ENCODE peak calls at places on chromosomes 11 and 22, in eight cellular contexts. B is GM23248, Y is lower lobe of right lung, P is sigmoid colon, T is right lobe of liver, X is heart left ventricle, L is body of pancreas, O is transverse colon. W is an unnamed sample. For H3K36me3, the result is how much of the 10 kb centered on the place peaks cover.

GRCh38 chr11:76903325-76903724 is 42.6 kb downstream of the ACER3 start:
- DNase-seq in B (no peak), Y (no peak), P (no peak), T (no peak), X (no peak), L (peak), O (no peak), W (no peak)

GRCh38 chr11:117613521-117613920 is 183.5 kb downstream of the DSCAML1 start:
- DNase-seq in B (no peak), Y (no peak), P (peak), T (no peak), X (no peak), L (no peak), O (no peak), W (no peak)

GRCh38 chr11:112451250-112451649 is 190.6 kb upstream of the PLET1 start:
- DNase-seq in B (no peak), Y (no peak), P (no peak), T (no peak), X (no peak), L (no peak), O (no peak), W (no peak)

GRCh38 chr22:46138058-46138797 is 12.1 kb upstream of the PPARA start:
- DNase-seq in B (no peak), Y (no peak), P (no peak), T (no peak), X (no peak), L (no peak), O (no peak), W (no peak)

GRCh38 chr11:105078283-105078682 is 33.1 kb upstream of the CARD16 start:
- DNase-seq in B (no peak), Y (no peak), P (no peak), T (no peak), X (no peak), L (no peak), O (no peak), W (no peak)

GRCh38 chr11:70193411-70194292 is 9.4 kb upstream of the FADD start:
- DNase-seq in B (no peak), Y (no peak), P (no peak), T (no peak), X (no peak), L (no peak), O (no peak), W (no peak)

GRCh38 chr11:81007046-81007445 is 1566.2 kb upstream of the TENM4 start:
- DNase-seq in B (peak), Y (no peak), P (no peak), T (no peak), X (no peak), L (no peak), O (no peak), W (no peak)

GRCh38 chr11:88301478-88302140 is 35.9 kb downstream of the CTSC start:
- DNase-seq in B (no peak), Y (no peak), P (no peak), T (no peak), X (no peak), L (no peak), O (no peak), W (no peak)

GRCh38 chr11:134488512-134488911 is 76.5 kb upstream of the B3GAT1 start:
- DNase-seq in B (no peak), Y (no peak), P (no peak), T (no peak), X (no peak), L (no peak), O (no peak), W (no peak)

GRCh38 chr11:122186439-122187080 is 70.5 kb upstream of the BLID start:
- DNase-seq in B (peak), Y (no peak), P (no peak), T (no peak), X (no peak), L (no peak), O (no peak), W (no peak)

GRCh38 chr11:61805146-61805545 is 11.7 kb downstream of the FADS1 start:
- DNase-seq in B (no peak), Y (no peak), P (no peak), T (no peak), X (no peak), L (no peak), O (no peak), W (no peak)

GRCh38 chr22:50268655-50269113 is 1.5 kb downstream of the MAPK11 start:
- DNase-seq in B (no peak), Y (no peak), P (no peak), T (no peak), X (no peak), L (peak), O (peak), W (peak)

GRCh38 chr11:65862941-65863888 is 3.0 kb downstream of the MUS81 start:
- DNase-seq in B (no peak), Y (peak), P (peak), T (no peak), X (peak), L (no peak), O (no peak), W (no peak)

GRCh38 chr11:60855726-60856633 is at the start of gene PTGDR2:
- DNase-seq in B (no peak), Y (peak), P (no peak), T (no peak), X (no peak), L (no peak), O (peak), W (no peak)

GRCh38 chr11:27362749-27363575 is at the start of gene CCDC34:
- DNase-seq in B (peak), Y (peak), P (peak), T (peak), X (peak), L (peak), O (peak), W (peak)

GRCh38 chr22:28435271-28435825 is 244.3 kb downstream of the TTC28 start:
- DNase-seq in B (peak), Y (peak), P (no peak), T (peak), X (peak), L (peak), O (peak), W (no peak)

GRCh38 chr22:35641494-35642120 is 6.6 kb upstream of the APOL6 start:
- DNase-seq in B (no peak), Y (no peak), P (peak), T (no peak), X (no peak), L (no peak), O (no peak), W (no peak)

GRCh38 chr11:76768091-76769047 is 14.8 kb upstream of the TSKU start:
- DNase-seq in B (peak), Y (peak), P (peak), T (peak), X (no peak), L (peak), O (peak), W (no peak)

DNA sequence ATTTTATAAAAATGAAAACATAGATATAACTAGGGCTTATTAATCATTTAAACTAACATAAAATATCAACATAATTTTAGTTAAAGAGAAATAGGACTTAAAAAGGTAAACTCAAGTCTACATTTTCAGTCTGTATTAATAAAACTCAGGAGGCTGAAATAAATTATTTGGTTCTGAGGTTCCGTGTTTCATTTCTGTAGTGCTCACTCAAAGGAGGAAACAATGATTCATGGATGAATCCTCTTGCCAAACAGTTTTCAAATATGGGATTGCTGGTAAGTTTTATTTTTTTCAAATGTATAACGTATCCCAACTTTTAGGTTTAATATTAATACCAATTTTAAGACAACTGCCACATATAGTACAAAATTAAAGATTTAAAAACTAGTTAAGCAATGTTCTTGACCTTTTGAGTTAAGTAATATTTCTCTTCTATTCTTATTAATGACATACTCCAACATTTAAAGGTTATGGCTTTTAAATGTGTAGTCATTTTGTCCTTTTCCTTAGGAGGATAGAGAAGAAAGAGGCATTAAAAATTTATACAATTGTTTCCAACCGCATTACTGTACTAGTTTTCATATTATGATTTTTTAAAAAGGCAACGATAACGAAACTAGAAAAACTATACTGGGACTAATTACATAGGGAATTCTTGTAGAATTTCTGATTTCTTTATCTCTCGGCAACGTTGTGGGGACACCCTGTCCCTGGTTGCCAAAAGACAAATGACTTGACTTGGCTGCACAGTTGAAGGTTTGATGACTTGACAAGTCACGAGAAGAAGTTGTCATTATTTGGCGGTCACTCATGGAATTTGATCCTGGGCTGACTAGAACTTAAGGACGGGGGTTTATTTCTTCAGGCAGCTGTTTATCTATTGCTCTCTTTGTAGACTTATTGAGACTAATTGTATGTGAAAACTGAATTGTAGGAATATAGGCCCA is 69.2 kb upstream of the ADSL start:
- DNase-seq in B (peak), Y (no peak), P (no peak), T (no peak), X (peak), L (peak), O (no peak), W (peak)
- H3K36me3 ChIP-seq in B (under half), Y (half or more), P (under half), T (under half), X (half or more), L (under half), O (under half), W (under half)

DNA sequence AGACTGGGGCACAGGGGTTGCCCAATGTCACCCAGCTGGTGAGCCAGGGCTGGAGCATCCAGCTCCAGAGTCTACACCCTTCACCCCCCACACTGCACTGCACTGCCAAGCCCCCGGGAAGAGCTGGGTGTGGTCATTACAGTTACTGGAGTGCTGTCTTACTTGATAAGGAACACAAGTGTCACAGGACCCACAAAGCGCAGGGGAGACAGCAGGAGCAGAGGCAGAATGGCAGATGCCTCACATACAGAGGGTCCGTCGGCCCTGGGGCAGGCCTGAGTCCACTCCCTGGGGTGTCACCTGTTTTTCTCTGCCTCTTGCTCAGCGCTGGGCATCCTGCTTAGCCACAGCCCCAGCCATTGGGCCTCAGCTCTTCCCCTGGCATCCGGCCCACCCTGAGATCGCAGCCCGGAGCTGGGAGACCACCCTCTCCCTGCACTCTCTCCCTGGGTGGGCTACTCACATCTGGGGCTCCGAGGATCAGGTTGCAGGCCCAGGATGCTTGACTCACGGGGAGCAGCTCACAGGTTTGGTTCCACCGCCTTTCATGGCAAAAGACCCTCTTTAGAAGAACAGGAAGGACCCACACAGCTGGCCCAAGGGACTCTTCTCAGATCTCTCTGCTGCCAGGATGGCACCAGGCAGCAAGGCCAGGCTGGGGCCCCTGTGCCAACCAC is 7.6 kb downstream of the IL2RB start:
- DNase-seq in B (no peak), Y (no peak), P (no peak), T (no peak), X (no peak), L (no peak), O (no peak), W (no peak)
- H3K36me3 ChIP-seq in B (under half), Y (under half), P (under half), T (under half), X (under half), L (under half), O (under half), W (under half)

GRCh38 chr22:38698407-38699094 is 2.2 kb downstream of the JOSD1 start:
- DNase-seq in B (no peak), Y (no peak), P (peak), T (no peak), X (no peak), L (no peak), O (no peak), W (no peak)
- H3K36me3 ChIP-seq in B (under half), Y (under half), P (under half), T (under half), X (under half), L (under half), O (under half), W (under half)

DNA sequence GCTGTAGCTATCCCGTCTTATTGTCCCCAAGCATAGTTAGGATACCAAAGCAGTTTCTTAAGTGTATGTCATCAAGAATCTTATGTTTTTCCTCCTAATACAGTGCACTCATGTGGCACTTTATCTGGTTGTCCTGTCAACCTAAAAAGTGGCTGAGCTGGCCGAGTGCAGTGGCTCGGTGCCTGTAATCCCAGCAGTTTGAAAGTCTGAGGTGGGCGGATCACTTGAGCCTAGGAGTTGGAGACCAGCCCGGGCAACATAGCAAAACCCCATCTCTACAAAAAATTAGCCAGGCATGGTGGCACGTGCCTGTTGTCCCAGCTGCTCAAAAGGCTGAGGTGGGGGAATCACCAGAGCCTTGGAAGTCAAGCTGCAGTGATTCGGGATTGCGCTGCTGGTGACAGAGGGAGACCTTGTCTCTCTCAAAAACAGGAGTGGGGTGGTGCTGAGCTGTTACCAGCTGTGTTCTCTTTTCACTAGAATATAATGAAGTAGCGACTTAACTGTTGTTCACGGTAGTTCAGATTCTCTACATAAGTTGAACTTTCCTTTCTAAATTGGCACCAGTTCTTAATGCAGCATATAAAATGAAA is 48.1 kb downstream of the EP300 start:
- DNase-seq in B (peak), Y (peak), P (no peak), T (no peak), X (peak), L (no peak), O (no peak), W (no peak)
- H3K36me3 ChIP-seq in B (half or more), Y (half or more), P (half or more), T (under half), X (half or more), L (half or more), O (under half), W (under half)

GRCh38 chr11:1473786-1474185 is 12.8 kb downstream of the MOB2 start:
- DNase-seq in B (no peak), Y (peak), P (no peak), T (peak), X (no peak), L (no peak), O (no peak), W (no peak)
- H3K36me3 ChIP-seq in B (under half), Y (half or more), P (half or more), T (under half), X (half or more), L (under half), O (under half), W (under half)

GRCh38 chr11:86804871-86805415 is 4.6 kb downstream of the PRSS23 start:
- DNase-seq in B (peak), Y (no peak), P (no peak), T (no peak), X (no peak), L (no peak), O (no peak), W (no peak)
- H3K36me3 ChIP-seq in B (under half), Y (under half), P (under half), T (under half), X (under half), L (under half), O (under half), W (under half)

GRCh38 chr11:9273430-9274336 is 8.5 kb upstream of the DENND5A start:
- DNase-seq in B (peak), Y (no peak), P (no peak), T (no peak), X (no peak), L (peak), O (no peak), W (no peak)
- H3K36me3 ChIP-seq in B (under half), Y (under half), P (under half), T (under half), X (under half), L (under half), O (under half), W (under half)

GRCh38 chr22:31093956-31094622 is 13.0 kb downstream of the SMTN start:
- DNase-seq in B (no peak), Y (no peak), P (peak), T (no peak), X (peak), L (peak), O (peak), W (no peak)
- H3K36me3 ChIP-seq in B (under half), Y (half or more), P (half or more), T (under half), X (half or more), L (under half), O (under half), W (under half)